ENCODE peak calls at places on chromosome 9, in nine cellular contexts. H is CD8-positive, alpha-beta T cell; X is choroid plexus epithelial cell; V is cardiac fibroblast; R is adipocyte; F is left lung; G is psoas muscle; Q is trophoblast cell; C is CD8-positive, alpha-beta memory T cell. Y is an unnamed sample.

GRCh38 chr9:37998881-37999311 is 70.1 kb downstream of the SHB start:
- DNase-seq in H (no peak), X (peak), V (peak), R (peak), F (peak), G (no peak), Q (no peak), C (no peak), Y (peak)

GRCh38 chr9:133515615-133516255 is 9.0 kb downstream of the MYMK start:
- DNase-seq in H (no peak), X (no peak), V (no peak), R (no peak), F (no peak), G (peak), Q (no peak), C (no peak), Y (no peak)

GRCh38 chr9:114732842-114733241 is 50.9 kb upstream of the TEX48 start:
- DNase-seq in H (no peak), X (no peak), V (peak), R (no peak), F (no peak), G (no peak), Q (no peak), C (no peak), Y (no peak)

GRCh38 chr9:90853945-90854344 is 52.3 kb downstream of the SYK start:
- DNase-seq in H (no peak), X (no peak), V (no peak), R (no peak), F (no peak), G (no peak), Q (no peak), C (no peak), Y (no peak)

GRCh38 chr9:125663127-125663526 is 43.9 kb downstream of the MAPKAP1 start:
- DNase-seq in H (no peak), X (peak), V (peak), R (peak), F (no peak), G (no peak), Q (no peak), C (no peak), Y (no peak)

GRCh38 chr9:93309889-93310425 is 126.0 kb downstream of the WNK2 start:
- DNase-seq in H (no peak), X (no peak), V (no peak), R (no peak), F (no peak), G (no peak), Q (no peak), C (no peak), Y (no peak)

GRCh38 chr9:126927419-126927818 is 12.8 kb downstream of the RALGPS1 start:
- DNase-seq in H (no peak), X (no peak), V (no peak), R (no peak), F (no peak), G (no peak), Q (no peak), C (no peak), Y (no peak)

GRCh38 chr9:3361689-3362392 is 164.0 kb downstream of the RFX3 start:
- DNase-seq in H (no peak), X (no peak), V (no peak), R (no peak), F (no peak), G (no peak), Q (no peak), C (no peak), Y (no peak)

GRCh38 chr9:134945509-134946275 is 28.0 kb upstream of the FCN1 start:
- DNase-seq in H (no peak), X (no peak), V (no peak), R (no peak), F (no peak), G (peak), Q (no peak), C (no peak), Y (peak)

DNA sequence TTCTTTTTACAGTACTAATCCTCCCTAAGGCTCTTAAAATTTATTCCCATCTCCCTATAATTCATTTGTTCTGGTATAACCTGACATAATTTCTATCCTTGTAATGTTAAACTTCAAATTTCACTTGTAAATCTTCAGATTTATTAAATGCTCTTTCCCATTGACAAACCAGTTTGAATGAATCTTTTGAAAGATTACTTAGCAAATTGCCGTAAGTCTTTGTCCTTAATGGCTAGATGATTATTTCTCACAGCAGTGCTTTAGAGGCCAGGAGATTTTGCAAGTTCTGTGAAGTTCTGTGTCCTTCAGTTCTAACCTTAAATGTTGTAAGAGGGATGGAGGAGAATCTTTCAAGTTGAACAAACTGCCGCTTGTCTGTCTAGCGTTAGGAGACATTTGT is 4.2 kb downstream of the SLC44A1 start:
- DNase-seq in H (no peak), X (no peak), V (no peak), R (no peak), F (no peak), G (no peak), Q (no peak), C (no peak), Y (no peak)
- H3K4me3 ChIP-seq in H (no peak), X (no peak), V (no peak), R (peak), F (no peak), G (no peak), Q (no peak), C (no peak), Y (no peak)

GRCh38 chr9:4984171-4984570 is 901 bp upstream of the JAK2 start:
- DNase-seq in H (peak), X (no peak), V (no peak), R (no peak), F (no peak), G (no peak), Q (no peak), C (no peak), Y (no peak)

GRCh38 chr9:4984571-4985375 is at the start of gene JAK2:
- DNase-seq in H (peak), X (peak), V (peak), R (peak), F (peak), G (peak), Q (peak), C (peak), Y (peak)

GRCh38 chr9:4985376-4986266 is 549 bp downstream of the JAK2 start:
- DNase-seq in H (peak), X (peak), V (peak), R (peak), F (peak), G (peak), Q (peak), C (peak), Y (peak)

GRCh38 chr9:4982720-4983482 is 2.2 kb upstream of the JAK2 start:
- DNase-seq in H (no peak), X (no peak), V (no peak), R (no peak), F (no peak), G (no peak), Q (no peak), C (no peak), Y (no peak)

DNA sequence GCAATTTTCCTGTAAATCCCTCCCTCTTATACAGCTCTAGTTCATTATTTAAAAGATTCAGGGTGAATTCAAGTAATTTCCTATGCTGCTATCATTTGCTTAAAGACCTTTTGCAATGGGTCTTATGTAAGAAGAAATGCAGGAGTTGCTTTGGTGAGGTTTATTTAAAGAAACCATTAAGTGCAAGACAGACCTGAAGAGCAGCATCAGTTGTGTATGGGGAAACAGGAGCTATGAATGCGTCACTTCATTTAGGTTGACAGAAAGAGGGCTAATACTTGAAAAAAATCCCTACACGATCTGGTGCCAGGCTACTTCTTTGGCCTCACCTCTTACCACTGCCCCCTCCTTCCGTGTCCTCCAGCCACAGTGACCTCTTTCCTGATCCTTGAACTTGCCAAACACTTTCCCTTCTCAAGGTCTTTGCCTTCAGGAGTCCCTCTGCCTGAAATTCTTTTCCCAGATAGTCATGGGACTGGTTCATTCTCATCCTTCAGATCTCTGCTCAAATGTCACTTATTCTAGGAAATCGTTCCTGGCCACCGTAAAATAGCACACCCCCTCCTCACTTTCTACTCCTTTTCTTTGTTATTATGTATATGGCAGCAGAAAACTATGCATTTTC is 1.4 kb upstream of the JAK2 start:
- DNase-seq in H (no peak), X (no peak), V (no peak), R (no peak), F (no peak), G (no peak), Q (peak), C (no peak), Y (no peak)
- H3K4me3 ChIP-seq in H (no peak), X (peak), V (no peak), R (peak), F (peak), G (peak), Q (no peak), C (peak), Y (peak)

DNA sequence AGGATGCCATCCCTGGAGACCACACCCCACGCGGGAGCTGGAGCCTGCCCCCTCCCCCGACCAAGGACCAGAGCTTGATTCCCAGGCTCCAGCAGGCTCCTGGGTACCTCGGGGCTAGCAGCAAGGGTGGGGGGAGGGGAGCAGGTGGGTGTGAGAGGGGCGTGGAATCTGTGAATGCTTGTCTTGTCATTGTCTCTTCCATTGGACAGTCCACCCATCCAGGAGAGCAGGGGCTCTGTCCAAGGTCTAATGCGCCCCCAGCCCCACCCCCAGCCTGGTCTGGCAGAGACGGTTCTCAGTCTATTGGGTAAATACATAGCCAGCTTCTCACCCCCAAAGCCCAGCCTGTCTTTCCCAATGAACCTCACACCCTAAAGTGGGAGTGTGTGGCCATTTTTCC is 22.8 kb downstream of the URM1 start:
- DNase-seq in H (no peak), X (no peak), V (no peak), R (no peak), F (no peak), G (no peak), Q (no peak), C (no peak), Y (no peak)
- H3K4me3 ChIP-seq in H (no peak), X (no peak), V (no peak), R (no peak), F (no peak), G (no peak), Q (no peak), C (no peak), Y (no peak)

GRCh38 chr9:86406366-86406765 is 52.2 kb upstream of the TUT7 start:
- DNase-seq in H (no peak), X (peak), V (peak), R (peak), F (no peak), G (no peak), Q (peak), C (no peak), Y (no peak)
- H3K4me3 ChIP-seq in H (no peak), X (no peak), V (peak), R (peak), F (no peak), G (peak), Q (no peak), C (no peak), Y (no peak)

GRCh38 chr9:22240619-22241018 is 206.0 kb upstream of the DMRTA1 start:
- DNase-seq in H (no peak), X (peak), V (peak), R (peak), F (no peak), G (no peak), Q (no peak), C (no peak), Y (no peak)

GRCh38 chr9:22241611-22242010 is 205.0 kb upstream of the DMRTA1 start:
- DNase-seq in H (no peak), X (no peak), V (no peak), R (no peak), F (no peak), G (no peak), Q (no peak), C (no peak), Y (no peak)

GRCh38 chr9:22238809-22239684 is 207.6 kb upstream of the DMRTA1 start:
- DNase-seq in H (no peak), X (peak), V (peak), R (peak), F (no peak), G (no peak), Q (no peak), C (no peak), Y (no peak)

GRCh38 chr9:22241024-22241423 is 205.6 kb upstream of the DMRTA1 start:
- DNase-seq in H (no peak), X (peak), V (no peak), R (no peak), F (no peak), G (no peak), Q (no peak), C (no peak), Y (no peak)

DNA sequence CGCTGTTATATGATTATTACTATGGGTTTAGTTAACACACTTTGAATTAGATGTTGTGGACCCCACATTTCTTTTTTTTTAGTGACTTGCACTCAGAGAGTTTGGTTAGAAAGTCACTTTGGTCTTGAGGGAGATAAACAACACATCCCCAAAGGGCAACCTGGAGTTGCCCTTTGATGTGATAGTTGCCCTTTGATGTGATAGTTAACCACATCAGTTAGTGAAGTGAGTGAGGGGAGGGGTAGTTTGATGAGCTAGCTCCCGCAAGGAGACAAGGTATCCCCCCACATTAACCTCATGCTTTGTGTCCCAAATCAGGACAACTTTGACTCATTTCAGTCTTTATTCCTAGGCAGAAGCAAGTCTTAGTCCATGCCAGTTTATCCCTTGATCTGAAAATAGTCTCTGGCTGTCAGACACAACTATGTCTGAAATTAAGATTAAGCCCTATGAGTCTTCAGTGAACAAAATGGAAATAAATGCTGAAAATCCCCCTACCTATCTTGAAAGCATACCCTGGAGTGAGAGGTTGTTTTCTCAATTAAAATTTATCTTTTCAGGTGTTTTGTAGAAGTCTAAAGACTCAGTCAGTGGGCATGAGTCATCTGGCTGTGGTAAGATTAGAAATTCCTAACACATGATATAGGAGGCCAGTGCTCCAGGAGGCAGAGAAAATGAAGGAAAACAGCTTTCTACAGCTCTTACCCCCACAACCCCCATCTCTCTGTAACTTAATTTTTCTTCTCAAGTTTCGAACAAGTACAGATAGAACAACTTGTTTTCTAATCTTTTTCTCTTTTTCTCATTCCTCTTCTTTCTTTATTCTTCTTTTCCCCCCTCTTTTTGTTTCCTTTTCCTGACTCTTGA is 208.9 kb upstream of the DMRTA1 start:
- DNase-seq in H (no peak), X (peak), V (peak), R (peak), F (no peak), G (no peak), Q (peak), C (no peak), Y (no peak)
- H3K4me3 ChIP-seq in H (no peak), X (no peak), V (no peak), R (peak), F (no peak), G (no peak), Q (no peak), C (no peak), Y (no peak)

GRCh38 chr9:19410195-19410503 is 1.3 kb downstream of the ACER2 start:
- DNase-seq in H (no peak), X (no peak), V (no peak), R (no peak), F (no peak), G (no peak), Q (no peak), C (no peak), Y (no peak)
- H3K4me3 ChIP-seq in H (no peak), X (no peak), V (peak), R (peak), F (no peak), G (peak), Q (no peak), C (peak), Y (no peak)

DNA sequence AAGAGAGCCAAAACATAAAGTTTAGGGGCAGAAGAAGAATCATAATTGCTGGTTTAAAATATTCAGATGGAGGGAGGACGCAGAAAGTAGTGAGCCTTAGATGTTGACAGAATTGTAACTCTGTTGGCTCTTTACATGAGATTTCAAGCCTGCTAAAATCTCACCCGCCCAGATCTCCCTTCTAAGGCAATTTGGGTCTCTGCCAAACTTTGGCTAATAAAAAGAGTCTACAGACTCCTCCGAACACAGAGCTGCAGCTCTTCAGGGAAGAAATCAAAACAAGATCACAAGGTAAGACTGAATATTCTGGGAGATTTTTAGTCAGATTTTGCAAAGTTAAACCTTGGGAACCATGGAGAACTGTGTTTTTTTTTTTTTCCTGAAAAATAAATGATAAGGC is at the start of gene IL33:
- DNase-seq in H (no peak), X (peak), V (peak), R (no peak), F (no peak), G (no peak), Q (no peak), C (no peak), Y (no peak)
- H3K4me3 ChIP-seq in H (no peak), X (no peak), V (peak), R (peak), F (no peak), G (peak), Q (no peak), C (no peak), Y (peak)

GRCh38 chr9:130513094-130513493 is 66.3 kb upstream of the FUBP3 start:
- DNase-seq in H (no peak), X (no peak), V (no peak), R (no peak), F (no peak), G (no peak), Q (no peak), C (no peak), Y (no peak)
- H3K4me3 ChIP-seq in H (no peak), X (no peak), V (no peak), R (no peak), F (no peak), G (no peak), Q (no peak), C (no peak), Y (no peak)

DNA sequence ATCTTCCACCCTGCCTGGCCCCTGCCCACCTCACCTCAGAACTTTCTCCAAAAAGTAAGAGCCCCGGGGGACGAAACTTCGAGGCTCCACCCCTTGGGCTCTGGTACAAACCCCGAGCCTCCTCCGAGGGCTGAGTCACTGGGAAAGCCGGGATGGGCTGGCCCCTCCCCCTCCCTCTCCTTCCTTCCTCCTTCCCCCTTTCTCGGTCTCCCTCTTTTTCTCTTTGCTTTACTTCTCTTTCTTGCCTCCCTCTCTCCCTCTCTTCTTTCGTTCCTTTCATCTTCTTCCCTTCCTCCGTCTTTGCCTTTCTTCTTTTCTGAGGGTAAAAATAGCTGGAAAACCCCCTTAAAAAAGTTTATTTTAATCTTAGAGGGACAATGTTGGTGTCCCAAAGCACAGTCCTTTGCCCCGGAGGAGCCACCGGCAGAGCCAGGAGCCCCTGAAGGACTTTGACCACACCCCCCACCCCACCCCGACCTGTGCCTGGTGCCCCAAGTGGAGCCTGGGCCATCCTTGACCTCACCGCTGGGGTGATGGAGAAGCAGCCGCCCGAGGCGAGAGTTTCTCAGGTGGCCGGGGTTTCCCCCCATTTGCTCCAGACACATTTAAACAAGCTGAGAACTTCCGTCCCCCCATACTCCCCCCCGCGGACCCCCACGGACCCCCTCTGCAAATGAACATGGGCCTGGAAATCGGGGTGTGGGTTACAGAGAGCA is 5.7 kb upstream of the NOTCH1 start:
- DNase-seq in H (no peak), X (peak), V (peak), R (peak), F (peak), G (peak), Q (no peak), C (no peak), Y (peak)
- H3K4me3 ChIP-seq in H (no peak), X (no peak), V (no peak), R (peak), F (no peak), G (no peak), Q (no peak), C (no peak), Y (no peak)

Y was measured in aorta.